ENCODE peak calls at places on chromosomes 6 and 20, in four cellular contexts. R is tibial nerve; A is stimulated activated CD4-positive, alpha-beta T cell treated with anti-CD3 and anti-CD28 coated beads, Interleukin-12 subunit alpha, Interleukin-12 subunit beta, amount 100 ng/mL, for 48 hours; S is PC-9. I is an unnamed sample.

GRCh38 chr6:97958143-97958542 is 675.1 kb upstream of the MMS22L start:
- DNase-seq in R (no peak), A (no peak), S (peak), I (no peak)

GRCh38 chr20:57248132-57248797 is 18.2 kb downstream of the BMP7 start:
- DNase-seq in R (no peak), A (no peak), S (no peak), I (no peak)

GRCh38 chr6:147642458-147642857 is 134.0 kb downstream of the SAMD5 start:
- DNase-seq in R (no peak), A (no peak), S (peak), I (no peak)

GRCh38 chr6:35804996-35805736 is at the start of gene LHFPL5:
- DNase-seq in R (no peak), A (peak), S (peak), I (no peak)

GRCh38 chr6:33732819-33733218 is 13.9 kb downstream of the IP6K3 start:
- DNase-seq in R (no peak), A (no peak), S (no peak), I (no peak)

GRCh38 chr20:38383147-38383546 is 36.9 kb downstream of the LBP start:
- DNase-seq in R (no peak), A (no peak), S (no peak), I (no peak)

GRCh38 chr6:36677753-36678487 is 594 bp upstream of the CDKN1A start:
- DNase-seq in R (no peak), A (no peak), S (no peak), I (no peak)

GRCh38 chr6:6746334-6746969 is 157.9 kb downstream of the LY86 start:
- DNase-seq in R (no peak), A (no peak), S (no peak), I (no peak)

GRCh38 chr6:46327769-46328168 is 157.0 kb upstream of the ENPP5 start:
- DNase-seq in R (no peak), A (no peak), S (no peak), I (no peak)

GRCh38 chr6:92849636-92850035 is 569.7 kb downstream of the EPHA7 start:
- DNase-seq in R (no peak), A (no peak), S (peak), I (no peak)

GRCh38 chr20:44683263-44684046 is 31.7 kb upstream of the CCN5 start:
- DNase-seq in R (no peak), A (peak), S (peak), I (peak)

GRCh38 chr6:119052985-119053384 is 25.5 kb downstream of the FAM184A start:
- DNase-seq in R (no peak), A (no peak), S (no peak), I (no peak)

GRCh38 chr6:85362652-85363310 is 87.1 kb upstream of the NT5E start:
- DNase-seq in R (no peak), A (no peak), S (peak), I (no peak)

GRCh38 chr6:51060262-51060762 is 241.6 kb downstream of the TFAP2B start:
- DNase-seq in R (no peak), A (no peak), S (no peak), I (no peak)

GRCh38 chr20:35934050-35934449 is 20.3 kb downstream of the SCAND1 start:
- DNase-seq in R (no peak), A (no peak), S (no peak), I (no peak)

I was measured in CMK.